ENCODE peak calls at places on chromosomes 11 and 22, in five cellular contexts. C is H1, U is WTC11, O is K562, S is GM12878. N is an unnamed sample.

GRCh38 chr11:94153320-94153719 is 24.7 kb downstream of the PANX1 start:
- DNase-seq in C (no peak), U (no peak), O (no peak), S (no peak), N (peak; percentile 86)

GRCh38 chr11:16126361-16126760 is 230.0 kb downstream of the SOX6 start:
- DNase-seq in C (no peak), U (no peak), O (no peak), S (no peak), N (peak; percentile 82)

GRCh38 chr11:8239056-8239455 is 24.6 kb downstream of the LMO1 start:
- DNase-seq in C (no peak), U (no peak), O (no peak), S (no peak), N (no peak)

GRCh38 chr11:11724994-11725393 is 103.2 kb upstream of the GALNT18 start:
- DNase-seq in C (no peak), U (no peak), O (no peak), S (no peak), N (no peak)

GRCh38 chr22:48746789-48747425 is 1080.8 kb downstream of the BRD1 start:
- DNase-seq in C (peak; percentile 33), U (no peak), O (no peak), S (no peak), N (no peak)

GRCh38 chr11:79025622-79026021 is 415.2 kb downstream of the TENM4 start:
- DNase-seq in C (no peak), U (no peak), O (no peak), S (no peak), N (no peak)

GRCh38 chr11:67283490-67283963 is 5.6 kb upstream of the ANKRD13D start:
- DNase-seq in C (no peak), U (no peak), O (no peak), S (no peak), N (no peak)

GRCh38 chr11:82003671-82004148 is 730.0 kb downstream of the FAM181B start:
- DNase-seq in C (no peak), U (no peak), O (no peak), S (no peak), N (no peak)

GRCh38 chr11:61429346-61429690 is 457 bp downstream of the CPSF7 start:
- DNase-seq in C (peak; percentile 86), U (peak; percentile 79), O (peak; percentile 86), S (no peak), N (peak; percentile 66)

GRCh38 chr11:67276821-67277230 is 10.6 kb downstream of the GRK2 start:
- DNase-seq in C (no peak), U (peak; percentile 49), O (peak; percentile 77), S (no peak), N (no peak)

GRCh38 chr11:114209343-114209742 is 86.9 kb upstream of the NNMT start:
- DNase-seq in C (no peak), U (no peak), O (no peak), S (no peak), N (no peak)

GRCh38 chr11:94107363-94107762 is 21.3 kb upstream of the PANX1 start:
- DNase-seq in C (no peak), U (no peak), O (no peak), S (no peak), N (no peak)

GRCh38 chr22:19886605-19887250 is 32.1 kb upstream of the GNB1L start:
- DNase-seq in C (no peak), U (peak; percentile 9), O (no peak), S (no peak), N (no peak)
- TF ChIP-seq ATF2 in C (no peak), U (no peak), O (no peak), S (no peak), N (no peak)

DNA sequence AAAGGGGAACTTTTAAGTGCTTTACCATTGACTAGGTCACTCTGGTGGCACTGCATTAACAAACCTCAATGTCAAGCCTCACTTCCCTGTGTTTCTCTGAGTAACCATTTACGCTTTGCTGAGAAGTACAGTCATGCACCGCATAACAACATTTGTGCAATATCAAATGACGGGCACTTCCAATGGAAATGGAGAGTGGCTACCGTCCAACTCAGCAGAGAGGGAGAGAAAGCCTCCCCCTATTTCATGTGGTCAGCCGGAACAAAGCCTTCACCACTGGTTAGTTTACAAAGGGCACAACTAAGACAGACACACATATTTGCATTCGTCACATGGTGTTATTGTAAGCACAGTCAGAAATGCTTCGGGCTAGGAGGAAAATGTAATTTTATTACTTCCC is 117.3 kb downstream of the RASSF10 start:
- DNase-seq in C (no peak), U (no peak), O (no peak), S (no peak), N (no peak)
- TF ChIP-seq ATF2 in C (no peak), U (no peak), O (no peak), S (no peak), N (no peak)

GRCh38 chr11:36530840-36531239 is 20.8 kb upstream of the TRAF6 start:
- DNase-seq in C (no peak), U (no peak), O (no peak), S (no peak), N (no peak)

GRCh38 chr11:36532908-36533601 is 23.0 kb upstream of the TRAF6 start:
- DNase-seq in C (no peak), U (no peak), O (no peak), S (no peak), N (no peak)

GRCh38 chr11:36534276-36534675 is 24.2 kb upstream of the TRAF6 start:
- DNase-seq in C (no peak), U (no peak), O (no peak), S (no peak), N (no peak)
- TF ChIP-seq ATF2 in C (no peak), U (no peak), O (no peak), S (no peak), N (no peak)

DNA sequence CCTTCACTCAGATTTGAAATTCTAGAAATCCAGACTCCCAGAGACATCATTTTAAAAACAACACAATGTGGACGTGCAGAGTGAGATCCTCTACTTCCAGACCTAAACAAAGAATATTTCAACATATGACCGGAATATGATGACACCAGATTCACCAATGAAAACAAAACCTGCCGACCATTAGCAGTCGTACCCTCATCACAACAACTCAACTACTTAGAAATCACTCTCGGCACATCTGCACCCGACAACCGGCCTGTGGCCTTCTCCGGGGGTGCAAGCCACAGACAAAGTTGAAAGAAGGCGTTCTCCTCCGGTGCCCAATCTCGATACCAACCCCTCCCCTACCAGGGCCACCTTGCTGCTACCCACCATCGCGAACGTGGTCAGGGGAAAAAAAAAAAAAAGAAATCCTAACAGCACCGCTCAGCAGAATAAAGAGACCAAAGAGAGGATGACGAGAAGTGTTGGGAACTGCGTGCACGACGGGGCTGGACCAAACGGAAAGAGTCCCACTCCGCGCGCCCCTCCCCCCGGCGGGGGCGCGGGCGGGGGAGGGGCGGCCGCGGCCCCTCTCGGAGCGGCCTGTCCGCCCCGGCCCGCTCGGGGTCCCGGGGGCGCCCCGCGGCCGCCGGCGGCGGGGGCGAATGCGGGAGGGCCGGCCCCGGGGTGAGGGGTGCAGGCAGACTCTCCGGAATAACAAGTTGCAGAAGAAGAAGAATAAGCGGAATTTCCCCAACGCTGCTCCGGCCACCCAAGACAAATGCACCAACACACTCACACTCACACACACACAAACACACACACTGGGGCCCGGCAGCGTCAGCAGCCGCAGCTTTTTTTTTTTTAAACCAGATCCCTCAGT is 1.7 kb downstream of the PHF21A start:
- DNase-seq in C (no peak), U (no peak), O (peak; percentile 44), S (no peak), N (peak; percentile 80)
- TF ChIP-seq ATF2 in C (no peak), U (no peak), O (no peak), S (no peak), N (no peak)

GRCh38 chr22:38162881-38163843 is 18.5 kb downstream of the PLA2G6 start:
- DNase-seq in C (no peak), U (no peak), O (no peak), S (no peak), N (no peak)
- TF ChIP-seq ATF2 in C (no peak), U (no peak), O (no peak), S (no peak), N (no peak)

GRCh38 chr22:44574057-44574456 is 76.0 kb upstream of the RTL6 start:
- DNase-seq in C (no peak), U (no peak), O (no peak), S (no peak), N (no peak)
- TF ChIP-seq ATF2 in C (no peak), U (no peak), O (no peak), S (no peak), N (no peak)

DNA sequence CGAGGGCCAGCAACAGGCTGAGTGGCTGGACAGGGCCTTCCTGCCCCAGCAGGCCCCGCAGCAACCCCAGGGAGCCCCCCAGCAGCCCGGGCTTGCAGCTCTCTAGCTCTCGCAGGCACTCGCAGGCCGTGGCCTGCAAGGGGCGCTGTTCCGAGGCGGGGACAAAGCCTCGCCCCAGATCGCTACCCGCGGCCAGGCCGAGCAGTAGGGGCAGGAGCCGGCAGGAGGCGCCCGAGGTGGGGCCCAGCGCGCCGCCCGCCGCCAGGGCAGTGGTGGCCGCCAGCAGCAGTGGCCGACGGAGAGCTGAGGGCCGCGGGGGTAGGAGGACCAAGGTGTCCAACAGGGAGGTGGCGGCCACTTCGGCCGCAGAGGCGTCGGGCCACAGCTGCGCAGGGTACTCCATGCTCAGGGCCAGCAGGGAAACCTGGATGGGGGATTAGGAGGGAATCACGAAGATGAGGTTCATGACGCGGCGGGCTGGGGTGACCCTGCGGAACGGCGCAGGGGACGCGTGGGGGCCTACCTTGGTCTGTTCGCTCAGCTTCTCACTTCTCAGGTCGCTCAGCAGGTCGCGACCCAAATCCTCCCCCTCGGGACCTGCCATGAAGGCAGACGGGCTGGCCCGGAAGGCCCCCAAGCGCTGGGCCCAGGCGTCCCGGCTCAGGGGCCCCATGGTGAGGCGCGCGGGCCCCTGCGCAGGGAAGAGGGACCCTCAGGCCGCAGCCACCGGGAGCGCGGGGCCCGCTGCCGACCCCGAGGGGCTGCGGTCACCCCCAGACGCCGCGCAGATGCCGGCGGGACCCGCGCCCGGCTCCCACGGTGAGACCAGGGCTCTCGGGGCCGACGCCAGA is 632 bp downstream of the AP5B1 start:
- DNase-seq in C (peak; percentile 97), U (peak; percentile 97), O (peak; percentile 87), S (peak; percentile 21), N (peak; percentile 53)
- TF ChIP-seq ATF2 in C (no peak), U (no peak), O (peak; percentile 30), S (no peak), N (no peak)

GRCh38 chr11:72784662-72785061 is 9.2 kb downstream of the STARD10 start:
- DNase-seq in C (no peak), U (no peak), O (no peak), S (no peak), N (no peak)

GRCh38 chr11:72788250-72788649 is 5.6 kb downstream of the STARD10 start:
- DNase-seq in C (no peak), U (no peak), O (no peak), S (no peak), N (no peak)

GRCh38 chr11:72789493-72790131 is 4.2 kb downstream of the STARD10 start:
- DNase-seq in C (no peak), U (no peak), O (no peak), S (no peak), N (no peak)

GRCh38 chr11:72786305-72787261 is 7.3 kb downstream of the STARD10 start:
- DNase-seq in C (no peak), U (no peak), O (no peak), S (no peak), N (peak; percentile 56)

GRCh38 chr11:72787262-72788104 is 6.4 kb downstream of the STARD10 start:
- DNase-seq in C (peak; percentile 82), U (peak; percentile 88), O (peak; percentile 83), S (no peak), N (peak; percentile 94)
- TF ChIP-seq ATF2 in C (no peak), U (no peak), O (no peak), S (no peak), N (peak; percentile 69)

N was measured in HepG2.